ENCODE peak calls at places on chromosome 13, in nine cellular contexts. E is heart left ventricle, I is foreskin keratinocyte, Z is Peyer's patch, F is endothelial cell of umbilical vein, R is thoracic aorta, B is colonic mucosa, O is GM12878, Y is left lung. L is an unnamed sample.
A peak's percentile ranks its signal among the peaks of the same experiment; 100 is the strongest.

GRCh38 chr13:43307921-43308433 is 284.6 kb downstream of the DNAJC15 start:
- DNase-seq in E (peak; percentile 93), I (peak; percentile 61), Z (peak; percentile 78), F (no peak), R (peak; percentile 19), B (peak; percentile 67), O (peak; percentile 68), Y (peak; percentile 84), L (no peak)

GRCh38 chr13:39493966-39494365 is 109.0 kb downstream of the LHFPL6 start:
- DNase-seq in E (no peak), I (no peak), Z (no peak), F (no peak), R (no peak), B (no peak), O (no peak), Y (no peak), L (no peak)

GRCh38 chr13:72850959-72851677 is 69.2 kb downstream of the PIBF1 start:
- DNase-seq in E (no peak), I (no peak), Z (peak; percentile 49), F (no peak), R (no peak), B (peak; percentile 22), O (no peak), Y (peak; percentile 61), L (no peak)

GRCh38 chr13:57552441-57552840 is 79.1 kb upstream of the PCDH17 start:
- DNase-seq in E (no peak), I (no peak), Z (no peak), F (no peak), R (no peak), B (no peak), O (no peak), Y (no peak), L (no peak)

GRCh38 chr13:97125051-97125809 is 96.9 kb upstream of the MBNL2 start:
- DNase-seq in E (no peak), I (peak; percentile 74), Z (peak; percentile 52), F (no peak), R (no peak), B (peak; percentile 43), O (peak; percentile 63), Y (no peak), L (no peak)

GRCh38 chr13:50244913-50245574 is 229.8 kb downstream of the KCNRG start:
- DNase-seq in E (no peak), I (peak; percentile 66), Z (no peak), F (peak; percentile 90), R (peak; percentile 12), B (peak; percentile 32), O (peak; percentile 65), Y (no peak), L (no peak)

GRCh38 chr13:31765441-31765840 is 26.1 kb downstream of the RXFP2 start:
- DNase-seq in E (no peak), I (no peak), Z (no peak), F (no peak), R (no peak), B (no peak), O (no peak), Y (no peak), L (no peak)

GRCh38 chr13:49629947-49630346 is 1.6 kb downstream of the ARL11 start:
- DNase-seq in E (no peak), I (no peak), Z (peak; percentile 1), F (peak; percentile 76), R (no peak), B (no peak), O (no peak), Y (no peak), L (no peak)

GRCh38 chr13:57353831-57354230 is 186.8 kb downstream of the PRR20E start:
- DNase-seq in E (no peak), I (no peak), Z (no peak), F (no peak), R (no peak), B (no peak), O (no peak), Y (no peak), L (no peak)

GRCh38 chr13:61255035-61255796 is 160.4 kb downstream of the PCDH20 start:
- DNase-seq in E (no peak), I (no peak), Z (no peak), F (peak; percentile 6), R (no peak), B (no peak), O (no peak), Y (no peak), L (no peak)

GRCh38 chr13:43676320-43676719 is 110.5 kb downstream of the ENOX1 start:
- DNase-seq in E (no peak), I (no peak), Z (no peak), F (no peak), R (no peak), B (no peak), O (peak; percentile 35), Y (no peak), L (no peak)

GRCh38 chr13:101728021-101728420 is 275.5 kb downstream of the ITGBL1 start:
- DNase-seq in E (no peak), I (no peak), Z (no peak), F (no peak), R (no peak), B (no peak), O (no peak), Y (no peak), L (no peak)

GRCh38 chr13:19818223-19818842 is 35.6 kb upstream of the PSPC1 start:
- DNase-seq in E (no peak), I (no peak), Z (peak; percentile 48), F (peak; percentile 37), R (no peak), B (peak; percentile 42), O (no peak), Y (peak; percentile 93), L (no peak)

GRCh38 chr13:108225440-108225839 is 7.2 kb downstream of the ABHD13 start:
- DNase-seq in E (no peak), I (no peak), Z (no peak), F (no peak), R (no peak), B (no peak), O (no peak), Y (no peak), L (no peak)

GRCh38 chr13:25961294-25961693 is 90.5 kb downstream of the SHISA2 start:
- DNase-seq in E (no peak), I (no peak), Z (no peak), F (no peak), R (no peak), B (no peak), O (no peak), Y (no peak), L (no peak)

GRCh38 chr13:60441761-60442160 is 44.7 kb downstream of the TDRD3 start:
- DNase-seq in E (no peak), I (no peak), Z (no peak), F (no peak), R (no peak), B (no peak), O (no peak), Y (no peak), L (no peak)

GRCh38 chr13:94054159-94054558 is 425.3 kb downstream of the DCT start:
- DNase-seq in E (no peak), I (no peak), Z (no peak), F (no peak), R (no peak), B (no peak), O (no peak), Y (peak; percentile 51), L (no peak)

GRCh38 chr13:36475468-36475867 is 43.2 kb downstream of the CCNA1 start:
- DNase-seq in E (no peak), I (no peak), Z (no peak), F (no peak), R (no peak), B (no peak), O (no peak), Y (no peak), L (no peak)

GRCh38 chr13:37338721-37339120 is 233.3 kb upstream of the CSNK1A1L start:
- DNase-seq in E (no peak), I (no peak), Z (no peak), F (peak; percentile 91), R (no peak), B (no peak), O (no peak), Y (no peak), L (no peak)

GRCh38 chr13:98947925-98948324 is 29.9 kb downstream of the DOCK9 start:
- DNase-seq in E (no peak), I (no peak), Z (no peak), F (peak; percentile 75), R (no peak), B (no peak), O (no peak), Y (no peak), L (no peak)
- H3K27ac ChIP-seq in E (peak overlapping the region; percentile 77), I (no peak overlapping the region), Z (no peak overlapping the region), F (peak overlapping the region; percentile 54), R (no peak overlapping the region), B (no peak overlapping the region), O (no peak overlapping the region), Y (peak overlapping the region; percentile 64), L (peak overlapping the region; percentile 46)

GRCh38 chr13:102965802-102966201 is 100.4 kb downstream of the SLC10A2 start:
- DNase-seq in E (no peak), I (peak; percentile 51), Z (no peak), F (no peak), R (no peak), B (no peak), O (no peak), Y (no peak), L (no peak)
- H3K27me3 ChIP-seq in E (no peaks in the 10 kb centered on the region), I (no peaks in the 10 kb centered on the region), Z (no peaks in the 10 kb centered on the region), F (no peaks in the 10 kb centered on the region), R (no peaks in the 10 kb centered on the region), B (no peaks in the 10 kb centered on the region), O (no peaks in the 10 kb centered on the region), Y (no peaks in the 10 kb centered on the region), L (no peaks in the 10 kb centered on the region)

DNA sequence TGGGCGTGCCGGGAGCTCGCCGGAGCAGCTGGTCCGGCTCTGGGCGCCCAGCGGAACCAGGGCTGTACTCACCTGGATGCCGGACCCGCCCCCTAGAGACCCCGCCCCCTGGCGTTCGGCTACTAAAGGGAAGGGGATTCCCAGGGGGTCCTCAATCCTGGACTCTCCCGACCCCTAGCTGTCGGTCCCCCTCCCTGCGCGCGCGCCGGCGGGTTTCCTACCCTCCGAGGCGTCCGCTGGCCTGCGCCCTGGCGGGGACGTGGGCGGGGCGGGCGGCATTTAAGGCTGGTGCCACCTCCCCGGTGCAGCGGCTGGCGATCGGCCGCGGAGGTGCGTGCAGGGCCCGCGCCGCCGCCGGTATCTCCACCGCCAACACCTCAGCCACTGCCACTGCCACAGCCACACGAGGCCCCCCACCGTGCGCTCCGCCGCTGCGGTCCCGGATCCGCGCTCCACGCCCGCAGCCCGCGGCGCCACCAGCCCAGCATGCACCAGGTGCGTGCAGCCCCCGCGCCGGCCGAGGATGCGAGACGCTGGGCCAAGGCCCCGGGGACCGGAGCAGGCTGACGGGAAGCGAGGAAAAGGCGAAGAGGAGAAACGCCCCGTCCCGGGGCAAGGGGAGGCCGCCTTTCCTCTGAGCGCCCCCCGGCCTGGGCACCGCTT is at the start of gene ATP12A:
- DNase-seq in E (no peak), I (no peak), Z (peak; percentile 61), F (no peak), R (no peak), B (peak; percentile 46), O (no peak), Y (peak; percentile 84), L (no peak)
- TF ChIP-seq CTCF in E (no peak), I (peak; percentile 34), Z (no peak), F (no peak), R (no peak), B (no peak), O (peak; percentile 5), Y (no peak), L (peak; percentile 32)

DNA sequence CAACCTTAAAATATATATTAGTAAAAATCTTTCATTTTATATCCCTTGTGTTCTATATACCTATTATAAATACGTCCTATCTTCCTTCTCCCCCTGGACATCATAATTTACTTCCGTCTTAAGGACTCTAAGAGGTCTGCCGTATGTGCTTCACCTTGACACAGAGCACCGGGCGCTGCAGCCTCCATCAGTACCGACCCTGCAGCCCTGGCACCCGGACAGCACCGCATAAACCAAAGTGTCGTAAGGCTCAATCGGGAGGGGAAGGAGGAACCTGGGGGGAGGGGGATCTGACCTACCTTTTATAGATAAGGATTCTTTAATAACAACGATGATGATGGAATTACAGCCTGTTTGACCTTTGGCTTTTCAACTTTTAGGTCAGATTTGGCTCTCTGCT is 44.0 kb downstream of the EFNB2 start:
- DNase-seq in E (no peak), I (no peak), Z (no peak), F (no peak), R (no peak), B (no peak), O (no peak), Y (no peak), L (no peak)
- H3K27ac ChIP-seq in E (peak overlapping the region; percentile 6), I (no peak overlapping the region), Z (no peak overlapping the region), F (peak overlapping the region; percentile 65), R (peak overlapping the region; percentile 46), B (no peak overlapping the region), O (no peak overlapping the region), Y (no peak overlapping the region), L (no peak overlapping the region)

L was measured in esophagus squamous epithelium.